ENCODE peak calls at places on chromosomes 12 and 14, in six cellular contexts. V, L, E, C, Y and W are unnamed samples.

GRCh38 chr14:59265808-59266207 is 77.3 kb downstream of the DAAM1 start:
- DNase-seq in V (no peak), L (no peak), E (no peak), C (no peak), Y (no peak), W (no peak)

GRCh38 chr14:64811676-64812075 is 68.0 kb downstream of the SPTB start:
- DNase-seq in V (no peak), L (no peak), E (no peak), C (no peak), Y (no peak), W (no peak)

GRCh38 chr12:54463034-54463433 is 10.4 kb downstream of the GTSF1 start:
- DNase-seq in V (no peak), L (peak), E (peak), C (peak), Y (peak), W (no peak)

GRCh38 chr12:96431067-96431466 is 30.8 kb upstream of the CDK17 start:
- DNase-seq in V (no peak), L (no peak), E (no peak), C (no peak), Y (no peak), W (no peak)

GRCh38 chr14:54549862-54550261 is 17.1 kb upstream of the SAMD4A start:
- DNase-seq in V (no peak), L (no peak), E (no peak), C (peak), Y (no peak), W (no peak)

GRCh38 chr12:1912580-1913376 is 5.7 kb downstream of the CACNA2D4 start:
- DNase-seq in V (no peak), L (no peak), E (no peak), C (no peak), Y (no peak), W (no peak)

GRCh38 chr14:56881181-56881580 is 70.9 kb upstream of the OTX2 start:
- DNase-seq in V (no peak), L (no peak), E (no peak), C (no peak), Y (no peak), W (no peak)

GRCh38 chr12:80988986-80989385 is 51.3 kb upstream of the LIN7A start:
- DNase-seq in V (no peak), L (no peak), E (no peak), C (no peak), Y (no peak), W (no peak)

GRCh38 chr14:103311171-103311997 is 22.7 kb upstream of the EIF5 start:
- DNase-seq in V (no peak), L (no peak), E (no peak), C (no peak), Y (peak), W (no peak)

GRCh38 chr12:75978677-75979076 is 52.9 kb downstream of the PHLDA1 start:
- DNase-seq in V (no peak), L (no peak), E (no peak), C (no peak), Y (no peak), W (no peak)

GRCh38 chr12:108630481-108631207 is 3.0 kb downstream of the SELPLG start:
- DNase-seq in V (no peak), L (peak), E (peak), C (peak), Y (no peak), W (peak)

GRCh38 chr12:112837629-112838191 is 46.2 kb downstream of the RPH3A start:
- DNase-seq in V (no peak), L (no peak), E (peak), C (peak), Y (no peak), W (no peak)

GRCh38 chr12:104455594-104456416 is 943 bp upstream of the CHST11 start:
- DNase-seq in V (no peak), L (no peak), E (no peak), C (no peak), Y (no peak), W (no peak)

GRCh38 chr12:88934163-88934747 is 354.0 kb upstream of the KITLG start:
- DNase-seq in V (no peak), L (no peak), E (peak), C (no peak), Y (no peak), W (no peak)

GRCh38 chr12:113912761-113913295 is 53.3 kb downstream of the RBM19 start:
- DNase-seq in V (peak), L (peak), E (peak), C (peak), Y (no peak), W (peak)

DNA sequence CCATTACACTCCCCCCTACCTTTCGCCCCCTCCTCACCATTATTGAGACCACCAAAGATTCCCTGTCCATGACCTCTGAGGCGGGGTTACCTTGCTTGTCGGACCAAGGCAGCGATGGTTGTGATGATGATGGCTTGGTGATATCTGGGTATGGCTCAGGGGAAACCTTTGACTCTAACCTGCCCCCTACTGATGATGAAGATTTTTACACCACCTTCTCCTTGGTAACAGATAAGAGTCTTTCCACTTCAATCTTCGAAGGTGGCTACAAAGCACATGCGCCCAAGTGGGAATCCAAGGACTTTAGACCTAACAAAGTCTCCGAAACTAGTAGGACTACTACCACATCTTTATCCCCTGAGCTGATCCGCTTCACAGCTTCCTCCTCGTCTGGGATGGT is 350.2 kb downstream of the DIO2 start:
- DNase-seq in V (no peak), L (no peak), E (no peak), C (peak), Y (no peak), W (no peak)
- TF ChIP-seq CTCF in V (no peak), L (no peak), E (no peak), C (no peak), Y (no peak), W (no peak)

DNA sequence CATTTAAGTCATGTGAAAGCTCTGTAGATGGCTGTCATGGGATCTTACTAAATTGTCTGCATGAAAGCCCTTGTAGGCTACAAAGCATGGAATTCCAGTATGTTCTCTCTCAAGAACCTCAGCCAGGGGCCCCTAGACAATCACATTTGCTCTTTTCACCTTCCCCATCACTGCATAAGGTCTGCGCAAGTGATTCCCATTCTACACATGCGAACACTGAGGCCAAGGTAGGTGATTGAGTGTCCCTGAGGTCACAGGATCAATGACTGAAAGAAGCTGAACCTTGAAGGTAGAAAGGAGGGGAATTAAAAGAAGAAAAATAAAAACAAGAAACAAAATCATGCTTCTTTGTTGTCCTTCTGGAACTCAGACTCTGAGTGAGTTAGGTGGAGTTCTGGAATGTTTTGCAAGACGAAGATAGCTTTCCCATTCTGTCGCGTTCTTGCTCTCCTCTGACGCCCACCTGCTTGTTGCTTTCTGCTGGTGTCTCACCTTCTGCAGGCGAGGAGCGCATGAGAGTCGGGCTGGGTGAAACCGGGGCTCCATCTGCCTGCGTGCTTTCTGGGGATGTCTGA is 79.9 kb downstream of the SPRING1 start:
- DNase-seq in V (no peak), L (no peak), E (no peak), C (no peak), Y (no peak), W (no peak)
- H3K4me3 ChIP-seq in V (peak), L (no peak), E (peak), C (no peak), Y (peak), W (peak)

GRCh38 chr14:99899578-99900178 is 106.5 kb downstream of the EML1 start:
- DNase-seq in V (no peak), L (no peak), E (peak), C (peak), Y (no peak), W (no peak)
- TF ChIP-seq CTCF in V (peak), L (peak), E (peak), C (no peak), Y (peak), W (peak)

GRCh38 chr14:24171422-24172260 is at the start of gene REC8:
- DNase-seq in V (peak), L (no peak), E (no peak), C (no peak), Y (peak), W (no peak)
- H3K4me3 ChIP-seq in V (peak), L (no peak), E (no peak), C (no peak), Y (peak), W (no peak)

GRCh38 chr14:77278461-77279230 is 7.6 kb upstream of the NGB start:
- DNase-seq in V (no peak), L (no peak), E (no peak), C (no peak), Y (no peak), W (no peak)
- TF ChIP-seq CTCF in V (no peak), L (no peak), E (no peak), C (no peak), Y (no peak), W (peak)